ENCODE peak calls at places on chromosomes 3 and 15, in seven cellular contexts. E is GM12865, W is cardiac fibroblast, N is psoas muscle, R is kidney, U is fibroblast of pulmonary artery, O is HepG2. A is an unnamed sample.

GRCh38 chr15:85550283-85550682 is 169.9 kb downstream of the AKAP13 start:
- DNase-seq in N (no peak), U (no peak), W (no peak), E (no peak), O (no peak), R (no peak), A (no peak)

GRCh38 chr3:55958605-55959004 is 471.5 kb upstream of the WNT5A start:
- DNase-seq in R (no peak), N (no peak), W (no peak), O (no peak), U (no peak), E (no peak), A (no peak)

GRCh38 chr3:32347286-32348125 is 44.1 kb upstream of the CMTM7 start:
- DNase-seq in U (peak), W (peak), N (peak), R (no peak), E (no peak), O (no peak), A (no peak)

GRCh38 chr3:68793750-68794149 is 138.6 kb downstream of the TAFA4 start:
- DNase-seq in U (no peak), O (no peak), N (no peak), R (no peak), W (no peak), E (no peak), A (no peak)

GRCh38 chr15:73522011-73522410 is 79.0 kb downstream of the REC114 start:
- DNase-seq in R (no peak), E (no peak), U (no peak), W (no peak), N (no peak), O (no peak), A (no peak)

GRCh38 chr3:15952543-15953175 is 154.9 kb upstream of the ANKRD28 start:
- DNase-seq in U (no peak), W (peak), E (no peak), O (peak), N (no peak), R (no peak), A (no peak)

GRCh38 chr3:38634133-38634532 is 15.4 kb downstream of the SCN5A start:
- DNase-seq in N (peak), E (no peak), W (peak), R (no peak), U (no peak), O (peak), A (peak)

GRCh38 chr3:46360904-46361303 is 7.0 kb downstream of the CCR2 start:
- DNase-seq in U (no peak), E (no peak), R (no peak), N (no peak), W (no peak), O (no peak), A (no peak)

GRCh38 chr15:68880382-68880781 is 49.9 kb upstream of the SPESP1 start:
- DNase-seq in R (no peak), W (no peak), N (no peak), U (no peak), E (no peak), O (no peak), A (no peak)

GRCh38 chr3:170476291-170476690 is 57.6 kb downstream of the CLDN11 start:
- DNase-seq in E (no peak), R (no peak), U (no peak), O (no peak), W (no peak), N (no peak), A (no peak)
- H3K4me3 ChIP-seq in E (no peak), R (no peak), U (no peak), O (no peak), W (no peak), N (no peak), A (no peak)

GRCh38 chr3:72811551-72811950 is 36.7 kb downstream of the SHQ1 start:
- DNase-seq in U (no peak), O (no peak), E (no peak), W (no peak), N (no peak), R (no peak), A (no peak)
- TF ChIP-seq CTCF in U (no peak), O (no peak), E (no peak), W (no peak), N (no peak), R (no peak), A (no peak)

DNA sequence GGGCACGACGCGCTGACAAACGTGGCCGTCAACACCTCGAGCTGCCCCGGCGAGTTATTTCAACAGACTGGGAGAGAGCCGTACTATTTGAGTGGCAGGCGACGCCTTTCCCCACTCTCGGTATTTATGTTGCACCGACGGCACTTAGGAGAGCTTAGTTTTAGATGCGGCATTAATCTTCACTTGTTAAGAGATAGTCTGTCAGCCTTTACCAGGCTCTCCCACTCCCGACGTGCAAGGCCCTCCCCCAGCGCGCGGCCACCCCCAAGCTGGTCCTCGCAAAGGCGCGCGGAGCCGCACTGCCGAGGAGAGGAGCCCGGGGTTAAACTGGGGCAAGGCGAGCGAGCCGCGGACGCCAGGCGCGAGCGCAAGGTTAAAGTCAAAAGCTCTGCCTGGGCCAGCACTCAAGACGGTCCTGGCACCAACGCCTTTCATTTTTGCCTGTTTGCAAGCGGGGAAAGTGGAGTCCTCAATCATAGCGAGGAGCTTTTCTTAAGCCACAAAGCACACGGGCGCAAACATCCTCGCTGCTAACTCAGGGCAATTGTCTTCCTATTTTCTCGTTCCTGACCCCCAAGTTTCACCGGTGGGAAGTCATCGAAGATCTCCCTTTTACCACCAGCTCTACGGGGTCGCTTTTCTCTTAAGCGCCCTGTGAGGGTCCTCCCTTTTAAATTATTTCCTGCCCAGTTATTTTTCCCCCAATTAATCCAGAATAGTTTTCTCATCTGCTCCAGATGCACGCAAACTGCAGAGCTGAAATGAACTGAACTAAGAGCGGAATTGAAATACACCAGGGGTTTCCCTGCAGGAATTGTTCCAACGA is 86.6 kb downstream of the NR2F2 start:
- DNase-seq in N (no peak), U (peak), W (peak), E (no peak), O (no peak), R (peak), A (no peak)
- H3K4me3 ChIP-seq in N (peak), U (no peak), W (no peak), E (no peak), O (no peak), R (peak), A (peak)

DNA sequence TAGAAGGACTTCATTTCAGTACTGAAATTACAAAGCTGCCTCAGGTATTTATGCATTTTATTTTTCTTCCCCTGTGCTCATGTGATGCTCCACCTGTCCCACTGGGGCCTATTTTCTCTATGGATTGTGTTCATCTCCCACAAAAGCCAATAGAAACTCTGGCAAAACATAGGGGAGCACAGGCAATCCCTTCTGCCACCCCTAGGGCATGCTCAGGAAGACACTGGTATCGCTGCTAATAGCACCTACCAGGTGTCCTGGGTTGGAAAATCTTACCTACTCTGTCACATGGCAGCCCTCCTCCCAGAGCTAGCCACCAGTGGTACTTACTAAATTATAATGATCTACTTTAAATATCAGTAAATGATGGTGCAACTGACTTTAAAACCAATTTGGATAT is 427.4 kb downstream of the FGF12 start:
- DNase-seq in U (no peak), R (no peak), N (no peak), O (no peak), E (no peak), W (no peak), A (no peak)
- TF ChIP-seq CTCF in U (no peak), R (no peak), N (no peak), O (no peak), E (no peak), W (no peak), A (no peak)

GRCh38 chr15:55915221-55915620 is 78.2 kb downstream of the NEDD4 start:
- DNase-seq in N (no peak), E (no peak), U (peak), W (peak), R (no peak), O (no peak), A (peak)

GRCh38 chr15:55916666-55917409 is 76.6 kb downstream of the NEDD4 start:
- DNase-seq in N (no peak), E (no peak), W (peak), R (no peak), U (peak), O (no peak), A (peak)

GRCh38 chr15:55915876-55916567 is 77.4 kb downstream of the NEDD4 start:
- DNase-seq in U (peak), R (no peak), N (no peak), O (no peak), E (no peak), W (peak), A (no peak)

GRCh38 chr15:55912982-55913381 is 80.4 kb downstream of the NEDD4 start:
- DNase-seq in R (no peak), W (no peak), N (no peak), U (no peak), E (no peak), O (no peak), A (no peak)

GRCh38 chr15:55914446-55914845 is 79.0 kb downstream of the NEDD4 start:
- DNase-seq in N (no peak), E (no peak), W (peak), U (peak), O (no peak), R (no peak), A (peak)
- H3K4me3 ChIP-seq in N (peak), E (no peak), W (peak), U (peak), O (no peak), R (no peak), A (peak)

DNA sequence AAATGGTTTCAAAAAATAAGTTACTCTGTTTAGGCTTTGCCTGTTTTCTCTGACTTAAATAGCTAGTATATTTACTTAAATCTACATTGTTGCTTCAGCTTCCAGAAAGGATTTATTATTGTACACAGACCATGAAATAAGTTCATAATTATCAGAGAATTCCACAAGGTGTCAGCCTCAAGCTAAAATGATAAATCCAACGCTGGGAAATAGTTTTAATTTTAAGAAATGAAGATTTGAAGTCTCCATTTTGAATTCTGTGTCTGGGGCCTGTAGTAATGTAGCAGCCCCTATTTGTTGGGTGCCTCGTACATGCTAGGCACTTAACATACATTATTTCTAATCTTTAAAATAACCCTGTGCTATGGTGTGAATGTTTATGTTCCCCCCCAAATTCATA is 92.6 kb upstream of the KCNMB2 start:
- DNase-seq in E (peak), R (no peak), O (no peak), W (peak), N (no peak), U (peak), A (peak)
- TF ChIP-seq CTCF in E (no peak), R (no peak), O (no peak), W (no peak), N (peak), U (no peak), A (no peak)

DNA sequence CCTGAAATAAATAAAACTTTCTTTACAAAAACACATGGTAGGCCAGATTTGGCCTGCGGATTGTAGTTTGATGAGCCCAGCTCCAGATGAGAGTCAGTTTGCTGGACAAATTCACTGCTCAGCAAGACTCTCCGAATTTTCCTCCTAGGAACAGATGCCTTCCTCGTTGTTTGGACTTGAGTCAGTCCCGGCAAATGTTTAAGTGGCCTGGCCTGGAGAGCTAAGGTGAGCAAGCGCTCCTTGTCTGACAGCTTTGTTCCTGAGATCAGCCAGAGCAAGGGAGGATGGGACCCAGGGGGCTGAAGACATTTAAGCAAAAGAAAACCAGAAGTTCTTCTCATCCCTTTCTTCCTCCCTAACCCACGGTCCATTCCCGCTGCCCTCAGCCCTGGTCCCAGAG is 40.2 kb downstream of the POLR2M start:
- DNase-seq in U (no peak), W (no peak), E (no peak), R (no peak), N (no peak), O (no peak), A (no peak)
- H3K4me3 ChIP-seq in U (no peak), W (no peak), E (no peak), R (peak), N (peak), O (peak), A (no peak)

GRCh38 chr3:168053115-168053514 is 42.6 kb downstream of the GOLIM4 start:
- DNase-seq in U (peak), E (no peak), R (no peak), O (no peak), W (no peak), N (no peak), A (no peak)
- TF ChIP-seq CTCF in U (peak), E (peak), R (peak), O (no peak), W (peak), N (no peak), A (peak)

A was measured in astrocyte of the spinal cord.